ENCODE peak calls at places on chromosomes 11 and 22, in four cellular contexts. One of them, this sample, is unnamed.

GRCh38 chr11:100592619-100593309 is 94.3 kb upstream of the ARHGAP42 start:
- DNase-seq in psoas muscle: no peak
- DNase-seq in PC-3: no peak
- DNase-seq in uterus: no peak
- DNase-seq in this sample: no peak

GRCh38 chr11:14357843-14358728 is 897 bp downstream of the RRAS2 start:
- DNase-seq in psoas muscle: peak
- DNase-seq in PC-3: peak
- DNase-seq in uterus: peak
- DNase-seq in this sample: peak

GRCh38 chr22:22103078-22103593 is 120.5 kb upstream of the TOP3B start:
- DNase-seq in psoas muscle: no peak
- DNase-seq in PC-3: peak
- DNase-seq in uterus: no peak
- DNase-seq in this sample: no peak

GRCh38 chr11:34327804-34328631 is 29.8 kb downstream of the ABTB2 start:
- DNase-seq in psoas muscle: peak
- DNase-seq in PC-3: no peak
- DNase-seq in uterus: peak
- DNase-seq in this sample: peak

GRCh38 chr11:32173435-32173834 is 82.6 kb downstream of the RCN1 start:
- DNase-seq in psoas muscle: peak
- DNase-seq in PC-3: peak
- DNase-seq in uterus: peak
- DNase-seq in this sample: no peak

GRCh38 chr11:111764621-111765020 is 1.6 kb downstream of the PPP2R1B start:
- DNase-seq in psoas muscle: no peak
- DNase-seq in PC-3: peak
- DNase-seq in uterus: no peak
- DNase-seq in this sample: no peak

GRCh38 chr11:1228183-1228821 is 5.4 kb downstream of the MUC5B start:
- DNase-seq in psoas muscle: peak
- DNase-seq in PC-3: no peak
- DNase-seq in uterus: no peak
- DNase-seq in this sample: no peak

GRCh38 chr22:31400023-31400397 is 606 bp downstream of the DRG1 start:
- DNase-seq in psoas muscle: no peak
- DNase-seq in PC-3: no peak
- DNase-seq in uterus: no peak
- DNase-seq in this sample: no peak

GRCh38 chr11:2222479-2222878 is 47.9 kb downstream of the ASCL2 start:
- DNase-seq in psoas muscle: no peak
- DNase-seq in PC-3: no peak
- DNase-seq in uterus: no peak
- DNase-seq in this sample: no peak

GRCh38 chr11:84648413-84648812 is 978.7 kb downstream of the DLG2 start:
- DNase-seq in psoas muscle: no peak
- DNase-seq in PC-3: no peak
- DNase-seq in uterus: no peak
- DNase-seq in this sample: no peak

GRCh38 chr11:118606157-118606843 is 1.1 kb upstream of the PHLDB1 start:
- DNase-seq in psoas muscle: no peak
- DNase-seq in PC-3: no peak
- DNase-seq in uterus: no peak
- DNase-seq in this sample: no peak

GRCh38 chr11:102807921-102808320 is 10.0 kb upstream of the MMP1 start:
- DNase-seq in psoas muscle: no peak
- DNase-seq in PC-3: peak
- DNase-seq in uterus: no peak
- DNase-seq in this sample: no peak

GRCh38 chr11:77035580-77035979 is 1.4 kb downstream of the B3GNT6 start:
- DNase-seq in psoas muscle: no peak
- DNase-seq in PC-3: peak
- DNase-seq in uterus: no peak
- DNase-seq in this sample: no peak

GRCh38 chr22:44928711-44929347 is 81.0 kb downstream of the PHF21B start:
- DNase-seq in psoas muscle: no peak
- DNase-seq in PC-3: no peak
- DNase-seq in uterus: no peak
- DNase-seq in this sample: no peak

GRCh38 chr11:133968300-133968699 is 11.5 kb upstream of the IGSF9B start:
- DNase-seq in psoas muscle: no peak
- DNase-seq in PC-3: no peak
- DNase-seq in uterus: no peak
- DNase-seq in this sample: no peak

GRCh38 chr11:60840711-60841430 is 1.0 kb upstream of the CCDC86 start:
- DNase-seq in psoas muscle: peak
- DNase-seq in PC-3: peak
- DNase-seq in uterus: peak
- DNase-seq in this sample: peak

GRCh38 chr22:17780116-17780740 is 6.0 kb upstream of the BID start:
- DNase-seq in psoas muscle: peak
- DNase-seq in PC-3: no peak
- DNase-seq in uterus: no peak
- DNase-seq in this sample: no peak

GRCh38 chr11:120894207-120894989 is 129.5 kb upstream of the TBCEL start:
- DNase-seq in psoas muscle: no peak
- DNase-seq in PC-3: no peak
- DNase-seq in uterus: no peak
- DNase-seq in this sample: peak

GRCh38 chr22:42949159-42949558 is 65.8 kb downstream of the PACSIN2 start:
- DNase-seq in psoas muscle: peak
- DNase-seq in PC-3: peak
- DNase-seq in uterus: no peak
- DNase-seq in this sample: no peak

GRCh38 chr11:86151188-86152005 is 82.5 kb upstream of the PICALM start:
- DNase-seq in psoas muscle: no peak
- DNase-seq in PC-3: peak
- DNase-seq in uterus: peak
- DNase-seq in this sample: no peak

GRCh38 chr11:9956483-9956882 is 292.6 kb downstream of the SWAP70 start:
- DNase-seq in psoas muscle: no peak
- DNase-seq in PC-3: no peak
- DNase-seq in uterus: no peak
- DNase-seq in this sample: no peak

GRCh38 chr11:80993561-80993960 is 1552.7 kb upstream of the TENM4 start:
- DNase-seq in psoas muscle: no peak
- DNase-seq in PC-3: no peak
- DNase-seq in uterus: no peak
- DNase-seq in this sample: no peak

GRCh38 chr22:30453731-30454510 is 17.9 kb downstream of the SEC14L3 start:
- DNase-seq in psoas muscle: no peak
- DNase-seq in PC-3: no peak
- DNase-seq in uterus: no peak
- DNase-seq in this sample: no peak

GRCh38 chr11:8593935-8594909 is at the start of gene STK33:
- DNase-seq in psoas muscle: peak
- DNase-seq in PC-3: no peak
- DNase-seq in uterus: peak
- DNase-seq in this sample: no peak

GRCh38 chr11:6653656-6654055 is 2.0 kb downstream of the DCHS1 start:
- DNase-seq in psoas muscle: no peak
- DNase-seq in PC-3: no peak
- DNase-seq in uterus: no peak
- DNase-seq in this sample: no peak

GRCh38 chr11:104772806-104773241 is 125.4 kb downstream of the CASP12 start:
- DNase-seq in psoas muscle: no peak
- DNase-seq in PC-3: peak
- DNase-seq in uterus: no peak
- DNase-seq in this sample: no peak

GRCh38 chr22:38056969-38057841 is at the start of gene PICK1:
- DNase-seq in psoas muscle: peak
- DNase-seq in PC-3: peak
- DNase-seq in uterus: peak
- DNase-seq in this sample: peak

GRCh38 chr22:19842386-19843106 is 12.1 kb downstream of the GNB1L start:
- DNase-seq in psoas muscle: no peak
- DNase-seq in PC-3: no peak
- DNase-seq in uterus: no peak
- DNase-seq in this sample: no peak

GRCh38 chr22:24426859-24427499 is 420 bp upstream of the ADORA2A start:
- DNase-seq in psoas muscle: peak
- DNase-seq in PC-3: no peak
- DNase-seq in uterus: no peak
- DNase-seq in this sample: no peak

GRCh38 chr22:47148956-47149748 is 386.7 kb downstream of the TBC1D22A start:
- DNase-seq in psoas muscle: peak
- DNase-seq in PC-3: no peak
- DNase-seq in uterus: no peak
- DNase-seq in this sample: no peak
- H3K27ac ChIP-seq in psoas muscle: no peak
- H3K27ac ChIP-seq in PC-3: no peak
- H3K27ac ChIP-seq in uterus: no peak
- H3K27ac ChIP-seq in this sample: no peak

GRCh38 chr22:28710889-28711285 is 30.7 kb downstream of the CHEK2 start:
- DNase-seq in psoas muscle: no peak
- DNase-seq in PC-3: no peak
- DNase-seq in uterus: no peak
- DNase-seq in this sample: no peak

GRCh38 chr22:28711341-28711740 is 30.3 kb downstream of the CHEK2 start:
- DNase-seq in psoas muscle: no peak
- DNase-seq in PC-3: no peak
- DNase-seq in uterus: no peak
- DNase-seq in this sample: no peak

GRCh38 chr22:28710112-28710888 is 30.7 kb upstream of the TTC28 start:
- DNase-seq in psoas muscle: no peak
- DNase-seq in PC-3: peak
- DNase-seq in uterus: no peak
- DNase-seq in this sample: no peak

GRCh38 chr22:28714043-28714442 is 27.6 kb downstream of the CHEK2 start:
- DNase-seq in psoas muscle: no peak
- DNase-seq in PC-3: no peak
- DNase-seq in uterus: no peak
- DNase-seq in this sample: no peak

GRCh38 chr22:28711820-28712777 is 29.5 kb downstream of the CHEK2 start:
- DNase-seq in psoas muscle: no peak
- DNase-seq in PC-3: peak
- DNase-seq in uterus: no peak
- DNase-seq in this sample: peak
- H3K27ac ChIP-seq in psoas muscle: peak
- H3K27ac ChIP-seq in PC-3: no peak
- H3K27ac ChIP-seq in uterus: peak
- H3K27ac ChIP-seq in this sample: peak

DNA sequence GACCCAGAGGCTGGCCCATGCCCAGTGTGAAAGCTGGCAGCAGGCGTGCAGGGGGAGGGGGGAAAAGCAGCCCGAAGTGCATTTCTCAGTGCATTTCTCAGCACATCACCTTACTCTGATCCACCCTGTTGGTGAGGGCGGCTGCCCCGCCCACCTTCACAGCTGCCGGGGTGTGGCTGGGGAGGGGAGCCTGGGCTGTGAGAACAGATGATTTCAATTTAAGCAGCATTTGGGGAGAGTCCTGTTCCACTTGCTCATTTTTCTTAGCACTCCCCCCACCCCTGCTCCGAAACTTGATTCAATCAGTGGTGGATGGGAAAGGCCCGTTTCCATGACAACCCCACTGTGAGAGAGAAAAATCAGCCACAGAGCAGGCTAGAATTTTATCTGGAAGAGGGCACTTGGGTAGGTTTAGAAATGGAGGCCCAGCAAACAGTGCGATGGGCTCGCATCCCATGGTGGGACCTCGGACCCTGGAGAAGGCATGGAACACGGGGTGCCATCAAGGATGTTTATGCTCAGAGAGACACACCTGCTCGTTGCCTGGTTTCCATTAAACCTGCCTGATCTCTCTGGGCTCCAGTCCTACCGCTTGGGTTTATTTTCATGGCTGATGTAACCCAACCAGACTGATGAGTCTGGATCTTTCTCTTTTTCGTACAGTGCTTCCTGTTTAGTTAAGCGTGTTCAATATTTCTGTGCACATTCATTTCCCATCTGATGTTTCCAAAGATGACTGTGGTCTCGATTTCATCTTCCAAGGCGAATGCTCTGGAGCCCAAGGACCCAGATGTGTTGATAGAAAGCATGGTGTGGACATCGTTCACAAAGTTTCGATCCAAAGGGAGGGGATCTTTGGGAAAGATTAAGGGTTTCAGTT is 84.5 kb downstream of the SNX19 start:
- DNase-seq in psoas muscle: no peak
- DNase-seq in PC-3: peak
- DNase-seq in uterus: no peak
- DNase-seq in this sample: no peak
- H3K27ac ChIP-seq in psoas muscle: no peak
- H3K27ac ChIP-seq in PC-3: no peak
- H3K27ac ChIP-seq in uterus: no peak
- H3K27ac ChIP-seq in this sample: no peak

DNA sequence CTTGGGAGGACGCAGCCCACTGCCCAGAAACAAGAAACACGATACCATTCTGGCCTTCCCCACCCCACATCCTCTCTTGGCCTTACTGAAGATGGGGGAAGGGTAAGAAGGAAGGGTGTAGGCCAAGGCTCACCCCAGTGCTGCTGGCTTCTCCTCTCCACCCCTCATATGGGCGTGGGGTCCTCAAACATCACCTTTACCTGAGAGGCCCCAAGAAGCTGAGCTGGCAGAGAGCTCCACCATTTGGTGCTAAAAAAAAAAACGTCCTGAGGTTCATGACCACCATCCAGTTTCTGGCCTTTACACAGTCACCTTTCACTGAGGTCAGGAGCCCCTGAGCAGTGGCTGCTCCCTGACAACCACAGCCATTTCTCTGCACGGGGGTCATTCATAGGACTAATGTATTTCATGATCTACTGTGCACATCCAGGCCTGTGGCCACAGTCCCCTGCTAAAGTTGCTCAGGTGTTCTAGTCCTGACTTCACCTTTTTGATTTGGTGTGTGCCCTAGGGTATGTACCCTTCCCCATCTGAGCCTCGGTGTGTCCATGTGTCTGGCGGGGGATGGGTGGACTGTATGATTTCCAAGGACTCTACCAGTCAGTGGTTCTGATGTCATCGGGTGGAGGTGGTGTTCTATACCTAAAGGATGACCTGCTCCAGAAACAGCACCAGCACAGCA is 15.1 kb downstream of the RHOG start:
- DNase-seq in psoas muscle: no peak
- DNase-seq in PC-3: no peak
- DNase-seq in uterus: no peak
- DNase-seq in this sample: no peak
- H3K27ac ChIP-seq in psoas muscle: no peak
- H3K27ac ChIP-seq in PC-3: no peak
- H3K27ac ChIP-seq in uterus: no peak
- H3K27ac ChIP-seq in this sample: no peak

DNA sequence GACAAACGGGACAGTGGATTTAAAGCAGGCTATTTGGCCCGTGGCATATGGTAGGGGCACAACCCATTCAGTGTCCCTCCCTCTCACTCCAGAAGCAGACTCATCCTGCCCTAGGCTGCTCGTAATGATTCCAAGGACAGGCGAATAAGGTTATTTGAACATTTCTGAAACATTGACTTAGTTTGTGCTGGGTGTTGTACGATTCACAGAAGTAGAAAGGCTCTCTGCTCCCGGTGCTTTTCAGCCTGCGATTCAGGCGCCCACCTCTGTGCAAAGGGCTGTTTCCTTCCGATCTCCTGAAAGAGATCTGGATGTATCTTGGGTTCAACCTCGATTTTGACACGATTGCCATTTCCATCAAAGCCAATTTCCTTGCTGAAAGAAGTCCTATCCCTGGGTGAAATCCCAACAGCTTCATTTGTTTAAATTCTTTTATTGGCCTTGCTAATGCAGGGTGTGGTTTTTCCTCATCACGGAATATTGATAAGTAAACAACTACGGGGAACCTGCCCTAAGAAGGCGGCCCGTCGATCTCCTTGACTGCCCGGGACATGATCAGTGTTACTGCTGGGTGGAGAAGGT is 1.1 kb upstream of the ZC3H12C start:
- DNase-seq in psoas muscle: no peak
- DNase-seq in PC-3: peak
- DNase-seq in uterus: no peak
- DNase-seq in this sample: no peak
- H3K27ac ChIP-seq in psoas muscle: peak
- H3K27ac ChIP-seq in PC-3: peak
- H3K27ac ChIP-seq in uterus: peak
- H3K27ac ChIP-seq in this sample: peak